ENCODE peak calls at places on chromosomes 2 and 18, in four cellular contexts. J is HepG2, C is K562, B is A549. K is an unnamed sample.

GRCh38 chr18:79458131-79458838 is 62.6 kb downstream of the NFATC1 start:
- DNase-seq in J (peak), C (no peak), B (peak), K (no peak)

GRCh38 chr2:240644171-240644651 is 18.9 kb downstream of the GPR35 start:
- DNase-seq in J (no peak), C (no peak), B (no peak), K (peak)

GRCh38 chr18:70044626-70045025 is 97.0 kb upstream of the CD226 start:
- DNase-seq in C (no peak), B (peak), J (no peak), K (no peak)

GRCh38 chr2:166417669-166418068 is 41.9 kb upstream of the SCN9A start:
- DNase-seq in C (no peak), B (no peak), J (peak), K (no peak)

GRCh38 chr18:21241224-21242131 is 554 bp upstream of the GREB1L start:
- DNase-seq in C (no peak), J (no peak), B (no peak), K (peak)

GRCh38 chr2:199772693-199772976 is 78.4 kb downstream of the FTCDNL1 start:
- DNase-seq in C (no peak), B (no peak), J (no peak), K (no peak)

GRCh38 chr2:45739796-45740485 is 88.5 kb downstream of the PRKCE start:
- DNase-seq in C (no peak), B (no peak), J (no peak), K (no peak)

GRCh38 chr2:172968061-172968469 is 107.6 kb upstream of the MAP3K20 start:
- DNase-seq in C (no peak), J (peak), B (no peak), K (no peak)

GRCh38 chr2:20539133-20539719 is 92.4 kb downstream of the RHOB start:
- DNase-seq in C (peak), B (no peak), J (peak), K (no peak)

GRCh38 chr2:11099122-11100065 is 55.9 kb upstream of the SLC66A3 start:
- DNase-seq in C (no peak), B (no peak), J (no peak), K (no peak)

GRCh38 chr18:11040823-11041712 is 108.3 kb downstream of the PIEZO2 start:
- DNase-seq in J (peak), B (peak), C (peak), K (no peak)

GRCh38 chr18:35458677-35459441 is 38.9 kb downstream of the INO80C start:
- DNase-seq in C (peak), B (peak), J (peak), K (peak)

GRCh38 chr2:147763861-147764260 is 81.0 kb upstream of the ACVR2A start:
- DNase-seq in J (no peak), C (no peak), B (no peak), K (no peak)

GRCh38 chr2:229170171-229170570 is 100.9 kb downstream of the PID1 start:
- DNase-seq in J (no peak), B (no peak), C (no peak), K (no peak)

GRCh38 chr2:49770919-49771318 is 616.6 kb upstream of the FSHR start:
- DNase-seq in C (no peak), B (no peak), J (peak), K (peak)

DNA sequence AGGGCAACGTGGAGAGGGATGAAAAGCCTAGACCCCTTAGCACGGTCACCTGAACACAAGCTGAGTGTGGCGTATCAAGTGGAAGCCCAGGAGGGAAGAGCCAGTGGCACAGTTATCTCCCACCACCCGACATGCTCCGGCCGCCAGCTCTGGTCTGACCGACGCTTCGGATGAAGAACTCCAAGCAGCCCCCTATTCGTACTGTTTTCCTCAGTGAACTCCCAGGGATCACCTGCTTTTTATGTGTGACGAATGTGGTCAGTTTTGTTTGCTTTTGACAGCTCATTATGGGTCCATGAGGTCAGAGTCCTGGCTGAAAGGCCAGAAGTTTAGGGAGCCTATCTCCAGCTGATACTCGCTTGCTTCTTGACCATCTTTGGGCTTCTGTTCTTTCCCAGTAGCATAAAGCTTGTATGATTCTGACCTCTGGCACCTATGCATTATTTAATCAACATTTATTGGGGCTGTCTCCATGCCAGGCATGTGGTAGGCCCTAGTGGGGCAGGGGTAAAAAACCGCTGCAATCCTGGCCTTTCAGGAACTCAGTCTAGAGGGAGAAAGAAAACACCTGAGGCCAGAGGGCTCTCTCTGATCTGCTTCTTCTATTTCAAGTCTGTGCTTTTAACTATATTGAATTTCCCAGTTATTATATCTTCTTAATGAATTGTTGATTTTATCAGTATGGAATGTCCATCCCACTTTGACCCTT is 33.0 kb upstream of the MRPL33 start:
- DNase-seq in C (no peak), B (no peak), J (peak), K (no peak)
- TF ChIP-seq RNF2 in C (no peak), B (no peak), J (no peak), K (no peak)

GRCh38 chr18:6310714-6311113 is 104.0 kb downstream of the L3MBTL4 start:
- DNase-seq in C (no peak), B (no peak), J (no peak), K (no peak)
- TF ChIP-seq KDM1A in C (no peak), B (no peak), J (no peak), K (no peak)

DNA sequence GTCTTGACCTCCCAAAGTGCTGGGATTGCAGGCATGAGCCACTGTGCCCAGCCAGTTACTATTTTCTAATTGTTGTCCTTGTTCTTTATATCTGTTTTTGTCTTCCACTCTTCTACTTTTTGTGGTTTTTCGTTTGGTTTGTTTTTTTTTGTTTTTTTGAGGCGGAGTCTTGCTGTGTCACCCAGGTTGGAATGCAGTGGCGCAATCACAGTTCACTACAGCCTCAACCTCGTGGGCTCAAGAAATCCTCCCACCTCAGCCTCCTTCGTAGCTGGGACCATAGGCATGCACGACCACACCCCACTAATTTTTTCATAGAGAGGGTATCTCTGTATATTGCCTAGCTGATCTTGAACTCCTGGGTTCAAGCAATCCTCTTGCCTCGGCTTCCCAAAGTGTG is 100.7 kb downstream of the EHBP1 start:
- DNase-seq in B (no peak), C (no peak), J (no peak), K (no peak)
- TF ChIP-seq RNF2 in B (no peak), C (no peak), J (no peak), K (no peak)

GRCh38 chr2:101826716-101827115 is 129.2 kb downstream of the MAP4K4 start:
- DNase-seq in B (no peak), J (no peak), C (no peak), K (no peak)

GRCh38 chr2:101821059-101821805 is 123.7 kb downstream of the MAP4K4 start:
- DNase-seq in B (no peak), C (no peak), J (no peak), K (no peak)

GRCh38 chr2:101823347-101823791 is 125.9 kb downstream of the MAP4K4 start:
- DNase-seq in C (peak), B (no peak), J (peak), K (peak)

GRCh38 chr2:101821828-101822458 is 124.4 kb downstream of the MAP4K4 start:
- DNase-seq in C (no peak), J (no peak), B (no peak), K (no peak)

DNA sequence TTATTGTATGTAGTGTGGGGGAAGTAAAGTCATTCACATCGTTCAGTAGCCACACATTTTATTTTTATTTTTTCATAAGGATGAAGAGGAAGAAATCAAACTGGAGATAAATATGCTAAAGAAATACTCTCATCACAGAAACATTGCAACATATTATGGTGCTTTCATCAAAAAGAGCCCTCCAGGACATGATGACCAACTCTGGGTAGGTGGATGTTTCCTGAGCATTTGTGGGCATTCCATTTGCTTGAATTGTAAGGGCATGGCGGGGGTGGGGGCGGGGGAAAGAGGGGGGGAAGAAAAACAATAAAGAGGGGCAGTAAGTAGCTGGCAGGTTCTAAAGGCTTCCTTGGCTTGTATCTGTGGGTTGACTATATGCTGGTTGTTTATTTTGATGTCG is 126.3 kb downstream of the MAP4K4 start:
- DNase-seq in J (no peak), C (no peak), B (no peak), K (no peak)
- TF ChIP-seq KDM1A in J (no peak), C (no peak), B (no peak), K (no peak)

GRCh38 chr18:24602156-24602555 is 141.7 kb downstream of the HRH4 start:
- DNase-seq in C (no peak), B (no peak), J (no peak), K (no peak)
- TF ChIP-seq RNF2 in C (no peak), B (no peak), J (no peak), K (no peak)

DNA sequence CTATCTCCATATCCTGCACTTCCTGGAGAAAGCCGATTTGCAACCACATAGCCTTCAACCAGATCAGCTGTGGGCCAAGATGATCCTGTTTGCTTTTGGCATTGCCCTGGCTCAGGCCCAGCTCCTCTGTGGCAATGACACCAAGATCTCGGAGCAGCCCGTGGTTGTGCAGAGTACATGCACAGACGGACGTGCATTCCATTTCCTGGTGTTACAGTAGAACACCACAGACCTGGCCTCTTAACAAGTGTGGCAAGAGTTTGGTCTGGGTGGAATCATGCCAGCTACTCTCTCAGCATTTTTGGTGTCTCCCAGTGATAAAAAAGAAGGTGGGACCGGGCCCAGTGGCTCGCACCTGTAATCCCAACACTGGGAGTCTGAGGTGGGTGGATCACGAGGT is 20.0 kb downstream of the MALT1 start:
- DNase-seq in C (no peak), B (no peak), J (no peak), K (no peak)
- TF ChIP-seq KDM1A in C (no peak), B (no peak), J (no peak), K (no peak)

DNA sequence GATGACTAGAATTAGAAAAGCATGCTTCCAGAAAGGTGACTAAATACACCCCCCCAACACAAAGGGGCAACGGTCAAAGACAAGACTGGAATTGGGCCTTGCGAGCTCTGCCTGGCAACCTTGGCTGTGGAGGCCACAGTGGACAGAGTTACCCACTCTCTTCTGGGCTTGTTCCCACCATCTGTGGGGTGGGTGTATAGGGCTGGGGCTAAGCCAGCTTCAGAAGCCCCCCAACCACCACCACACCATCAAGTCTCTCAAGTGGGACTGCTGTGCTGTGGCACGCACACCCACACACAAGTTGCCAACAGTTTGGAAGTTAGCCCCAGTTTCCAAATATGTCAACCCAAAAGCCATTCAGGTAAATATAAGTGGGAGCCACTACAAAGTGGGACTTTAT is 7.8 kb downstream of the NFE2L2 start:
- DNase-seq in C (no peak), J (no peak), B (no peak), K (no peak)
- TF ChIP-seq RNF2 in C (no peak), J (no peak), B (no peak), K (no peak)

DNA sequence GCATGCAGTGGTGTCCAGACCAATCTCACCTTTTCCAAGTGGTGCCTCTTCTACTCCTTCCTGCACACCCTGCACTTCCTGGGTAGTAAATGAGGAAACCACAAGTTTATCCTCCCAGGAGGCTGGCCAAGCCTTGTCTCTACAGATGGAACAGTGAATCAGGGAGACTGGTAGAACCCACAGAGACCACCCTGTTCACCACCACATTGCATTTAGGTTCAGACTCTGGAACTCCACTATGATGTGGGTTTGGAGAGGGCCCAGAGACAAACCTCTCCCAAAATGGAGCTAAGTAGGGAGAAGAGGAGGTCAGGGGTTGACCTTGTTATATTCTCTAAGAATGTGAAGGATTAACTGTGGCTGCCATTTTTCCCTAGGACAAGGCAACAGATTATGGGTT is 102.8 kb upstream of the FZD7 start:
- DNase-seq in J (no peak), C (no peak), B (no peak), K (no peak)
- TF ChIP-seq KDM1A in J (no peak), C (no peak), B (no peak), K (no peak)

K was measured in H1.